ENCODE peak calls at places on chromosomes 2 and 18, in nine cellular contexts. One of them, this sample, is unnamed.

GRCh38 chr2:120205901-120206581 is 17.2 kb downstream of the TMEM185B start:
- DNase-seq in OCI-LY7: peak; percentile 48
- DNase-seq in ureter: no peak
- DNase-seq in cardiac muscle cell: peak; percentile 23
- DNase-seq in B cell: no peak
- DNase-seq in astrocyte of the spinal cord: no peak
- DNase-seq in SK-N-DZ: peak; percentile 31
- DNase-seq in mucosa of descending colon: peak; percentile 64
- DNase-seq in ELF-1: peak; percentile 67
- DNase-seq in this sample: no peak

GRCh38 chr2:222776792-222777191 is 84.0 kb upstream of the ACSL3 start:
- DNase-seq in OCI-LY7: no peak
- DNase-seq in ureter: no peak
- DNase-seq in cardiac muscle cell: peak; percentile 20
- DNase-seq in B cell: no peak
- DNase-seq in astrocyte of the spinal cord: no peak
- DNase-seq in SK-N-DZ: no peak
- DNase-seq in mucosa of descending colon: no peak
- DNase-seq in ELF-1: no peak
- DNase-seq in this sample: no peak

GRCh38 chr2:185807351-185807750 is 68.7 kb downstream of the FSIP2 start:
- DNase-seq in OCI-LY7: no peak
- DNase-seq in ureter: no peak
- DNase-seq in cardiac muscle cell: no peak
- DNase-seq in B cell: no peak
- DNase-seq in astrocyte of the spinal cord: no peak
- DNase-seq in SK-N-DZ: no peak
- DNase-seq in mucosa of descending colon: no peak
- DNase-seq in ELF-1: no peak
- DNase-seq in this sample: no peak

GRCh38 chr2:196279496-196279895 is 108.1 kb upstream of the STK17B start:
- DNase-seq in OCI-LY7: no peak
- DNase-seq in ureter: no peak
- DNase-seq in cardiac muscle cell: no peak
- DNase-seq in B cell: no peak
- DNase-seq in astrocyte of the spinal cord: peak; percentile 23
- DNase-seq in SK-N-DZ: no peak
- DNase-seq in mucosa of descending colon: no peak
- DNase-seq in ELF-1: no peak
- DNase-seq in this sample: no peak

GRCh38 chr18:56789004-56789888 is 138.1 kb downstream of the WDR7 start:
- DNase-seq in OCI-LY7: peak; percentile 28
- DNase-seq in ureter: no peak
- DNase-seq in cardiac muscle cell: peak; percentile 32
- DNase-seq in B cell: no peak
- DNase-seq in astrocyte of the spinal cord: peak; percentile 26
- DNase-seq in SK-N-DZ: peak; percentile 42
- DNase-seq in mucosa of descending colon: no peak
- DNase-seq in ELF-1: peak; percentile 35
- DNase-seq in this sample: no peak

GRCh38 chr2:159904127-159904564 is 106.1 kb upstream of the CD302 start:
- DNase-seq in OCI-LY7: no peak
- DNase-seq in ureter: peak; percentile 53
- DNase-seq in cardiac muscle cell: no peak
- DNase-seq in B cell: no peak
- DNase-seq in astrocyte of the spinal cord: no peak
- DNase-seq in SK-N-DZ: no peak
- DNase-seq in mucosa of descending colon: no peak
- DNase-seq in ELF-1: no peak
- DNase-seq in this sample: no peak

GRCh38 chr2:125259441-125259840 is 1234.4 kb downstream of the CNTNAP5 start:
- DNase-seq in OCI-LY7: no peak
- DNase-seq in ureter: no peak
- DNase-seq in cardiac muscle cell: no peak
- DNase-seq in B cell: no peak
- DNase-seq in astrocyte of the spinal cord: no peak
- DNase-seq in SK-N-DZ: no peak
- DNase-seq in mucosa of descending colon: no peak
- DNase-seq in ELF-1: no peak
- DNase-seq in this sample: no peak

GRCh38 chr2:38523728-38524437 is 78.8 kb downstream of the HNRNPLL start:
- DNase-seq in OCI-LY7: peak; percentile 66
- DNase-seq in ureter: no peak
- DNase-seq in cardiac muscle cell: no peak
- DNase-seq in B cell: no peak
- DNase-seq in astrocyte of the spinal cord: no peak
- DNase-seq in SK-N-DZ: no peak
- DNase-seq in mucosa of descending colon: no peak
- DNase-seq in ELF-1: no peak
- DNase-seq in this sample: no peak

GRCh38 chr2:121231385-121232000 is 53.5 kb downstream of the TFCP2L1 start:
- DNase-seq in OCI-LY7: no peak
- DNase-seq in ureter: no peak
- DNase-seq in cardiac muscle cell: no peak
- DNase-seq in B cell: no peak
- DNase-seq in astrocyte of the spinal cord: no peak
- DNase-seq in SK-N-DZ: no peak
- DNase-seq in mucosa of descending colon: peak; percentile 10
- DNase-seq in ELF-1: no peak
- DNase-seq in this sample: no peak

GRCh38 chr2:144939590-144939989 is 419.7 kb upstream of the ZEB2 start:
- DNase-seq in OCI-LY7: no peak
- DNase-seq in ureter: no peak
- DNase-seq in cardiac muscle cell: no peak
- DNase-seq in B cell: no peak
- DNase-seq in astrocyte of the spinal cord: no peak
- DNase-seq in SK-N-DZ: peak; percentile 74
- DNase-seq in mucosa of descending colon: no peak
- DNase-seq in ELF-1: no peak
- DNase-seq in this sample: no peak

GRCh38 chr2:127619191-127619590 is 26.8 kb upstream of the GPR17 start:
- DNase-seq in OCI-LY7: no peak
- DNase-seq in ureter: peak; percentile 29
- DNase-seq in cardiac muscle cell: no peak
- DNase-seq in B cell: peak; percentile 27
- DNase-seq in astrocyte of the spinal cord: no peak
- DNase-seq in SK-N-DZ: no peak
- DNase-seq in mucosa of descending colon: no peak
- DNase-seq in ELF-1: no peak
- DNase-seq in this sample: no peak

GRCh38 chr18:36095936-36096519 is 28.7 kb upstream of the RPRD1A start:
- DNase-seq in OCI-LY7: peak; percentile 58
- DNase-seq in ureter: no peak
- DNase-seq in cardiac muscle cell: peak; percentile 63
- DNase-seq in B cell: peak; percentile 38
- DNase-seq in astrocyte of the spinal cord: peak; percentile 77
- DNase-seq in SK-N-DZ: peak; percentile 63
- DNase-seq in mucosa of descending colon: no peak
- DNase-seq in ELF-1: no peak
- DNase-seq in this sample: no peak